ENCODE peak calls at places on chromosomes 4 and X, in eight cellular contexts. One of them, this sample, is unnamed.

GRCh38 chr4:89528525-89529133 is 221.0 kb upstream of the GPRIN3 start:
- DNase-seq in fibroblast of the aortic adventitia: no peak
- DNase-seq in dorsolateral prefrontal cortex: no peak
- DNase-seq in left lung: no peak
- DNase-seq in H9: no peak
- DNase-seq in BJ: no peak
- DNase-seq in fibroblast of pulmonary artery: no peak
- DNase-seq in fibroblast of lung: no peak
- DNase-seq in this sample: no peak

GRCh38 chr4:127880764-127881564 is at the start of gene PLK4:
- DNase-seq in fibroblast of pulmonary artery: peak; percentile 97
- DNase-seq in dorsolateral prefrontal cortex: peak; percentile 90
- DNase-seq in fibroblast of lung: peak; percentile 90
- DNase-seq in fibroblast of the aortic adventitia: peak; percentile 95
- DNase-seq in left lung: peak; percentile 98
- DNase-seq in H9: peak; percentile 97
- DNase-seq in BJ: peak; percentile 75
- DNase-seq in this sample: peak; percentile 85

GRCh38 chrX:56033495-56034180 is 198.5 kb upstream of the KLF8 start:
- DNase-seq in fibroblast of pulmonary artery: no peak
- DNase-seq in fibroblast of the aortic adventitia: no peak
- DNase-seq in BJ: no peak
- DNase-seq in dorsolateral prefrontal cortex: no peak
- DNase-seq in H9: no peak
- DNase-seq in fibroblast of lung: no peak
- DNase-seq in left lung: no peak
- DNase-seq in this sample: no peak

GRCh38 chr4:71941001-71941400 is 90.8 kb upstream of the NPFFR2 start:
- DNase-seq in fibroblast of pulmonary artery: peak; percentile 24
- DNase-seq in BJ: no peak
- DNase-seq in fibroblast of lung: peak; percentile 19
- DNase-seq in left lung: no peak
- DNase-seq in fibroblast of the aortic adventitia: peak; percentile 9
- DNase-seq in dorsolateral prefrontal cortex: no peak
- DNase-seq in H9: peak; percentile 55
- DNase-seq in this sample: no peak

GRCh38 chrX:47958943-47959342 is 44.8 kb downstream of the ZNF182 start:
- DNase-seq in dorsolateral prefrontal cortex: no peak
- DNase-seq in fibroblast of lung: no peak
- DNase-seq in left lung: no peak
- DNase-seq in fibroblast of pulmonary artery: peak; percentile 6
- DNase-seq in H9: peak; percentile 36
- DNase-seq in BJ: no peak
- DNase-seq in fibroblast of the aortic adventitia: no peak
- DNase-seq in this sample: no peak

GRCh38 chrX:100911731-100912130 is 17.0 kb downstream of the XKRX start:
- DNase-seq in dorsolateral prefrontal cortex: no peak
- DNase-seq in fibroblast of pulmonary artery: no peak
- DNase-seq in BJ: no peak
- DNase-seq in fibroblast of the aortic adventitia: no peak
- DNase-seq in left lung: no peak
- DNase-seq in H9: no peak
- DNase-seq in fibroblast of lung: peak; percentile 11
- DNase-seq in this sample: no peak

GRCh38 chr4:66178901-66179300 is 508.6 kb upstream of the EPHA5 start:
- DNase-seq in fibroblast of lung: peak; percentile 79
- DNase-seq in fibroblast of pulmonary artery: peak; percentile 39
- DNase-seq in dorsolateral prefrontal cortex: no peak
- DNase-seq in BJ: peak; percentile 35
- DNase-seq in left lung: no peak
- DNase-seq in fibroblast of the aortic adventitia: peak; percentile 76
- DNase-seq in H9: no peak
- DNase-seq in this sample: no peak

GRCh38 chr4:33162122-33162521 is 2442.0 kb downstream of the PCDH7 start:
- DNase-seq in dorsolateral prefrontal cortex: no peak
- DNase-seq in BJ: no peak
- DNase-seq in fibroblast of pulmonary artery: peak; percentile 18
- DNase-seq in H9: no peak
- DNase-seq in fibroblast of the aortic adventitia: no peak
- DNase-seq in left lung: no peak
- DNase-seq in fibroblast of lung: no peak
- DNase-seq in this sample: no peak

GRCh38 chr4:73335717-73336116 is 68.4 kb upstream of the ALB start:
- DNase-seq in left lung: no peak
- DNase-seq in dorsolateral prefrontal cortex: no peak
- DNase-seq in H9: no peak
- DNase-seq in fibroblast of lung: no peak
- DNase-seq in BJ: no peak
- DNase-seq in fibroblast of pulmonary artery: no peak
- DNase-seq in fibroblast of the aortic adventitia: no peak
- DNase-seq in this sample: no peak

GRCh38 chrX:77945910-77946309 is 23.5 kb downstream of the PGAM4 start:
- DNase-seq in dorsolateral prefrontal cortex: no peak
- DNase-seq in BJ: no peak
- DNase-seq in fibroblast of the aortic adventitia: no peak
- DNase-seq in H9: no peak
- DNase-seq in fibroblast of lung: no peak
- DNase-seq in fibroblast of pulmonary artery: no peak
- DNase-seq in left lung: peak; percentile 35
- DNase-seq in this sample: no peak

GRCh38 chrX:20461576-20461975 is 194.9 kb upstream of the RPS6KA3 start:
- DNase-seq in dorsolateral prefrontal cortex: no peak
- DNase-seq in left lung: no peak
- DNase-seq in fibroblast of pulmonary artery: peak; percentile 3
- DNase-seq in fibroblast of lung: peak; percentile 81
- DNase-seq in BJ: no peak
- DNase-seq in fibroblast of the aortic adventitia: peak; percentile 4
- DNase-seq in H9: no peak
- DNase-seq in this sample: no peak

GRCh38 chr4:84582988-84583870 is at the start of gene CDS1:
- DNase-seq in fibroblast of lung: no peak
- DNase-seq in dorsolateral prefrontal cortex: peak; percentile 34
- DNase-seq in BJ: no peak
- DNase-seq in H9: peak; percentile 59
- DNase-seq in left lung: peak; percentile 82
- DNase-seq in fibroblast of the aortic adventitia: no peak
- DNase-seq in fibroblast of pulmonary artery: no peak
- DNase-seq in this sample: no peak

GRCh38 chr4:172998527-172999469 is 169.8 kb upstream of the GALNT7 start:
- DNase-seq in BJ: no peak
- DNase-seq in H9: no peak
- DNase-seq in left lung: no peak
- DNase-seq in fibroblast of pulmonary artery: peak; percentile 92
- DNase-seq in fibroblast of the aortic adventitia: peak; percentile 91
- DNase-seq in dorsolateral prefrontal cortex: no peak
- DNase-seq in fibroblast of lung: peak; percentile 88
- DNase-seq in this sample: no peak

GRCh38 chr4:44678094-44679023 is at the start of gene GUF1:
- DNase-seq in fibroblast of the aortic adventitia: peak; percentile 88
- DNase-seq in H9: peak; percentile 92
- DNase-seq in fibroblast of lung: peak; percentile 90
- DNase-seq in fibroblast of pulmonary artery: peak; percentile 92
- DNase-seq in BJ: peak; percentile 49
- DNase-seq in dorsolateral prefrontal cortex: peak; percentile 91
- DNase-seq in left lung: peak; percentile 93
- DNase-seq in this sample: peak; percentile 49

GRCh38 chr4:61443813-61444510 is 243.8 kb downstream of the ADGRL3 start:
- DNase-seq in BJ: no peak
- DNase-seq in fibroblast of the aortic adventitia: peak; percentile 70
- DNase-seq in left lung: no peak
- DNase-seq in dorsolateral prefrontal cortex: no peak
- DNase-seq in fibroblast of lung: peak; percentile 71
- DNase-seq in H9: no peak
- DNase-seq in fibroblast of pulmonary artery: peak; percentile 84
- DNase-seq in this sample: no peak

GRCh38 chr4:185212566-185212965 is 3.2 kb downstream of the SNX25 start:
- DNase-seq in fibroblast of pulmonary artery: no peak
- DNase-seq in fibroblast of the aortic adventitia: no peak
- DNase-seq in dorsolateral prefrontal cortex: no peak
- DNase-seq in fibroblast of lung: peak; percentile 43
- DNase-seq in BJ: no peak
- DNase-seq in left lung: no peak
- DNase-seq in H9: no peak
- DNase-seq in this sample: no peak

GRCh38 chr4:88963817-88964216 is 93.2 kb downstream of the FAM13A start:
- DNase-seq in fibroblast of pulmonary artery: peak; percentile 61
- DNase-seq in left lung: no peak
- DNase-seq in fibroblast of the aortic adventitia: no peak
- DNase-seq in fibroblast of lung: peak; percentile 18
- DNase-seq in BJ: no peak
- DNase-seq in dorsolateral prefrontal cortex: no peak
- DNase-seq in H9: no peak
- DNase-seq in this sample: no peak

GRCh38 chr4:55169352-55169959 is 44.1 kb upstream of the KDR start:
- DNase-seq in dorsolateral prefrontal cortex: no peak
- DNase-seq in BJ: no peak
- DNase-seq in left lung: no peak
- DNase-seq in fibroblast of lung: peak; percentile 44
- DNase-seq in fibroblast of pulmonary artery: peak; percentile 52
- DNase-seq in H9: peak; percentile 89
- DNase-seq in fibroblast of the aortic adventitia: no peak
- DNase-seq in this sample: no peak

GRCh38 chrX:152635941-152636340 is 1.8 kb upstream of the GABRQ start:
- DNase-seq in fibroblast of lung: peak; percentile 56
- DNase-seq in left lung: no peak
- DNase-seq in fibroblast of pulmonary artery: peak; percentile 75
- DNase-seq in fibroblast of the aortic adventitia: peak; percentile 75
- DNase-seq in BJ: no peak
- DNase-seq in H9: peak; percentile 58
- DNase-seq in dorsolateral prefrontal cortex: no peak
- DNase-seq in this sample: peak; percentile 31

GRCh38 chr4:86934147-86934771 is 552 bp upstream of the AFF1 start:
- DNase-seq in H9: no peak
- DNase-seq in fibroblast of the aortic adventitia: no peak
- DNase-seq in fibroblast of pulmonary artery: no peak
- DNase-seq in left lung: no peak
- DNase-seq in dorsolateral prefrontal cortex: no peak
- DNase-seq in fibroblast of lung: peak; percentile 10
- DNase-seq in BJ: no peak
- DNase-seq in this sample: no peak

GRCh38 chrX:52979568-52979967 is 21.2 kb upstream of the FAM156A start:
- DNase-seq in fibroblast of pulmonary artery: peak; percentile 24
- DNase-seq in dorsolateral prefrontal cortex: no peak
- DNase-seq in BJ: no peak
- DNase-seq in fibroblast of lung: no peak
- DNase-seq in H9: no peak
- DNase-seq in fibroblast of the aortic adventitia: no peak
- DNase-seq in left lung: no peak
- DNase-seq in this sample: no peak

GRCh38 chrX:72052415-72053090 is 79.2 kb downstream of the RTL5 start:
- DNase-seq in fibroblast of the aortic adventitia: peak; percentile 14
- DNase-seq in fibroblast of pulmonary artery: peak; percentile 47
- DNase-seq in left lung: no peak
- DNase-seq in dorsolateral prefrontal cortex: no peak
- DNase-seq in H9: peak; percentile 68
- DNase-seq in fibroblast of lung: peak; percentile 48
- DNase-seq in BJ: no peak
- DNase-seq in this sample: no peak

GRCh38 chr4:41256131-41256739 is 493 bp upstream of the UCHL1 start:
- DNase-seq in BJ: no peak
- DNase-seq in left lung: no peak
- DNase-seq in fibroblast of the aortic adventitia: peak; percentile 64
- DNase-seq in fibroblast of pulmonary artery: peak; percentile 49
- DNase-seq in fibroblast of lung: peak; percentile 67
- DNase-seq in dorsolateral prefrontal cortex: no peak
- DNase-seq in H9: no peak
- DNase-seq in this sample: no peak
- TF ChIP-seq CTCF in BJ: peak; percentile 1
- TF ChIP-seq CTCF in left lung: no peak
- TF ChIP-seq CTCF in fibroblast of the aortic adventitia: no peak
- TF ChIP-seq CTCF in fibroblast of pulmonary artery: no peak
- TF ChIP-seq CTCF in fibroblast of lung: no peak
- TF ChIP-seq CTCF in dorsolateral prefrontal cortex: no peak
- TF ChIP-seq CTCF in H9: no peak
- TF ChIP-seq CTCF in this sample: no peak

DNA sequence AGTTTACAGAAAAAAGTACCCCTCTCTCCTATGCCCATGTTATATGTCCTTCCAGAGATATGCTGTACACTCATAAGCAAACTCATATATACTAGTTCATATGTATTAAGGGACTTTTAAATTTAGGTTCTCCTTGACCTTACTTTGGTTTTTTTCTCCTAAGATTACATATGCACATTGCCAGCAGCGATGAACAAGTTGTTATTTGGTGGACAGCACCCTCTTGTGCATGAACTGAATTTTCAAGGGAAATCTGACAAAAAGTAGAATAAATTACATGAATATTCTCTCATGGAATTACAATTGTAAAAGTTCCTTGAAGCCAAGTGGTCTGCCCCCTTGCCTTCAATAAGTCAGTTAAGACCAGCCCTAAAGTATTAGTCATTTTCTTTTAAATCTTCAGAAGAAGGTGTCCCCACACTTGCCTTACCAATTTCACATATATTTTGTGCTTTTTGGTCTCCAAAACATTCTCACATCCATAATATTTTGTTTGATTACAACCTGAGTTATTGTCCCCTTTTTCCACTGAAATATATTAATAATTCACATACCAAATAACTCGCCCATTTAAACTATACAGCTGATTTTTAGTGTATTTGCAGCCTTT is 30.6 kb upstream of the SMARCA5 start:
- DNase-seq in left lung: no peak
- DNase-seq in BJ: no peak
- DNase-seq in dorsolateral prefrontal cortex: no peak
- DNase-seq in fibroblast of pulmonary artery: peak; percentile 79
- DNase-seq in H9: no peak
- DNase-seq in fibroblast of lung: peak; percentile 47
- DNase-seq in fibroblast of the aortic adventitia: peak; percentile 80
- DNase-seq in this sample: peak; percentile 24
- TF ChIP-seq CTCF in left lung: peak; percentile 27
- TF ChIP-seq CTCF in BJ: peak; percentile 62
- TF ChIP-seq CTCF in dorsolateral prefrontal cortex: peak; percentile 82
- TF ChIP-seq CTCF in fibroblast of pulmonary artery: peak; percentile 66
- TF ChIP-seq CTCF in H9: peak; percentile 65
- TF ChIP-seq CTCF in fibroblast of lung: peak; percentile 68
- TF ChIP-seq CTCF in fibroblast of the aortic adventitia: peak; percentile 64
- TF ChIP-seq CTCF in this sample: peak; percentile 62

GRCh38 chr4:113222431-113222979 is 173.1 kb downstream of the ANK2 start:
- DNase-seq in H9: no peak
- DNase-seq in fibroblast of the aortic adventitia: peak; percentile 6
- DNase-seq in fibroblast of pulmonary artery: peak; percentile 3
- DNase-seq in BJ: peak; percentile 68
- DNase-seq in dorsolateral prefrontal cortex: no peak
- DNase-seq in fibroblast of lung: peak; percentile 48
- DNase-seq in left lung: no peak
- DNase-seq in this sample: no peak
- TF ChIP-seq CTCF in H9: peak; percentile 38
- TF ChIP-seq CTCF in fibroblast of the aortic adventitia: no peak
- TF ChIP-seq CTCF in fibroblast of pulmonary artery: no peak
- TF ChIP-seq CTCF in BJ: peak; percentile 19
- TF ChIP-seq CTCF in dorsolateral prefrontal cortex: no peak
- TF ChIP-seq CTCF in fibroblast of lung: no peak
- TF ChIP-seq CTCF in left lung: no peak
- TF ChIP-seq CTCF in this sample: no peak

DNA sequence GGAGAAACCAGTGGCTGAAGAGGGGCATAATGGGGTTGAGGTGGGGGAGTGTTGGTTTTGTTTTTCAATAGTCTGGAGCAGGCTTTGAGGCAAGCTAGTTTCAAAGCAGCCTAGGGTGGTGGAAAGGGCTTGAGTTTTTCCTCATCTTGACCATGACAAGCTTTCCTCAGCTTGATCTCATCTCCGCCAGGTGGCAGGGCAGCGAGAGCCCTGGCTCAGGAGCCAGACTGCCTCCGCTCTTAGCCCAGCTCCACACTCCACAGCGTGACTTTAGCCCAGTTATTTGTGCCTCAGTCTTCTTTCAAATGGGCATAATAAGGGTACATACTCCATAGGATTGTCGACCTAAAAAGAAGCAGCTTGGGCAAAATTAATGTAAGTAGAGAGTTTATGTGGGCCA is 29.9 kb upstream of the SOWAHD start:
- DNase-seq in fibroblast of the aortic adventitia: no peak
- DNase-seq in dorsolateral prefrontal cortex: no peak
- DNase-seq in fibroblast of lung: no peak
- DNase-seq in fibroblast of pulmonary artery: no peak
- DNase-seq in BJ: no peak
- DNase-seq in left lung: no peak
- DNase-seq in H9: peak; percentile 52
- DNase-seq in this sample: no peak
- TF ChIP-seq CTCF in fibroblast of the aortic adventitia: no peak
- TF ChIP-seq CTCF in dorsolateral prefrontal cortex: no peak
- TF ChIP-seq CTCF in fibroblast of lung: no peak
- TF ChIP-seq CTCF in fibroblast of pulmonary artery: no peak
- TF ChIP-seq CTCF in BJ: peak; percentile 11
- TF ChIP-seq CTCF in left lung: no peak
- TF ChIP-seq CTCF in H9: peak; percentile 53
- TF ChIP-seq CTCF in this sample: no peak

This sample was measured in AG09319.